ENCODE peak calls at places on chromosomes 4 and X, in eight cellular contexts. One of them, this sample, is unnamed.

GRCh38 chrX:48919947-48920712 is 1.3 kb upstream of the PIM2 start:
- DNase-seq in hepatocyte: no peak
- DNase-seq in fibroblast of mammary gland: no peak
- DNase-seq in GM03348: no peak
- DNase-seq in activated T-cell treated with anti-CD3 and anti-CD28 coated beads for 1 hour: no peak
- DNase-seq in Calu3: no peak
- DNase-seq in A549: no peak
- DNase-seq in CD4-positive, alpha-beta memory T cell: peak
- DNase-seq in this sample: no peak

GRCh38 chr4:152663203-152664066 is 16.4 kb downstream of the TMEM154 start:
- DNase-seq in hepatocyte: no peak
- DNase-seq in fibroblast of mammary gland: peak
- DNase-seq in GM03348: no peak
- DNase-seq in activated T-cell treated with anti-CD3 and anti-CD28 coated beads for 1 hour: no peak
- DNase-seq in Calu3: no peak
- DNase-seq in A549: no peak
- DNase-seq in CD4-positive, alpha-beta memory T cell: no peak
- DNase-seq in this sample: no peak

GRCh38 chr4:83552085-83552484 is 16.2 kb downstream of the GPAT3 start:
- DNase-seq in hepatocyte: no peak
- DNase-seq in fibroblast of mammary gland: peak
- DNase-seq in GM03348: peak
- DNase-seq in activated T-cell treated with anti-CD3 and anti-CD28 coated beads for 1 hour: no peak
- DNase-seq in Calu3: no peak
- DNase-seq in A549: peak
- DNase-seq in CD4-positive, alpha-beta memory T cell: no peak
- DNase-seq in this sample: no peak

GRCh38 chr4:52076731-52077130 is 25.6 kb downstream of the SPATA18 start:
- DNase-seq in hepatocyte: peak
- DNase-seq in fibroblast of mammary gland: no peak
- DNase-seq in GM03348: no peak
- DNase-seq in activated T-cell treated with anti-CD3 and anti-CD28 coated beads for 1 hour: no peak
- DNase-seq in Calu3: no peak
- DNase-seq in A549: no peak
- DNase-seq in CD4-positive, alpha-beta memory T cell: no peak
- DNase-seq in this sample: no peak

GRCh38 chrX:49999048-49999447 is 76.7 kb downstream of the CLCN5 start:
- DNase-seq in hepatocyte: no peak
- DNase-seq in fibroblast of mammary gland: peak
- DNase-seq in GM03348: peak
- DNase-seq in activated T-cell treated with anti-CD3 and anti-CD28 coated beads for 1 hour: no peak
- DNase-seq in Calu3: no peak
- DNase-seq in A549: no peak
- DNase-seq in CD4-positive, alpha-beta memory T cell: no peak
- DNase-seq in this sample: no peak

GRCh38 chr4:138710297-138710696 is 305.3 kb upstream of the NOCT start:
- DNase-seq in hepatocyte: no peak
- DNase-seq in fibroblast of mammary gland: no peak
- DNase-seq in GM03348: no peak
- DNase-seq in activated T-cell treated with anti-CD3 and anti-CD28 coated beads for 1 hour: no peak
- DNase-seq in Calu3: no peak
- DNase-seq in A549: no peak
- DNase-seq in CD4-positive, alpha-beta memory T cell: no peak
- DNase-seq in this sample: no peak

GRCh38 chrX:40243699-40244098 is 145.9 kb upstream of the BCOR start:
- DNase-seq in hepatocyte: no peak
- DNase-seq in fibroblast of mammary gland: no peak
- DNase-seq in GM03348: no peak
- DNase-seq in activated T-cell treated with anti-CD3 and anti-CD28 coated beads for 1 hour: no peak
- DNase-seq in Calu3: no peak
- DNase-seq in A549: no peak
- DNase-seq in CD4-positive, alpha-beta memory T cell: no peak
- DNase-seq in this sample: no peak

GRCh38 chr4:186934841-186935443 is 211.3 kb upstream of the FAT1 start:
- DNase-seq in hepatocyte: peak
- DNase-seq in fibroblast of mammary gland: no peak
- DNase-seq in GM03348: no peak
- DNase-seq in activated T-cell treated with anti-CD3 and anti-CD28 coated beads for 1 hour: no peak
- DNase-seq in Calu3: no peak
- DNase-seq in A549: no peak
- DNase-seq in CD4-positive, alpha-beta memory T cell: no peak
- DNase-seq in this sample: no peak

GRCh38 chr4:99378876-99379275 is 26.3 kb upstream of the ADH1C start:
- DNase-seq in hepatocyte: no peak
- DNase-seq in fibroblast of mammary gland: no peak
- DNase-seq in GM03348: no peak
- DNase-seq in activated T-cell treated with anti-CD3 and anti-CD28 coated beads for 1 hour: no peak
- DNase-seq in Calu3: no peak
- DNase-seq in A549: no peak
- DNase-seq in CD4-positive, alpha-beta memory T cell: no peak
- DNase-seq in this sample: no peak

GRCh38 chr4:48490012-48490679 is at the start of gene ZAR1:
- DNase-seq in hepatocyte: peak
- DNase-seq in fibroblast of mammary gland: no peak
- DNase-seq in GM03348: peak
- DNase-seq in activated T-cell treated with anti-CD3 and anti-CD28 coated beads for 1 hour: no peak
- DNase-seq in Calu3: peak
- DNase-seq in A549: no peak
- DNase-seq in CD4-positive, alpha-beta memory T cell: no peak
- DNase-seq in this sample: no peak

GRCh38 chr4:6342530-6343293 is 73.1 kb downstream of the WFS1 start:
- DNase-seq in hepatocyte: no peak
- DNase-seq in fibroblast of mammary gland: peak
- DNase-seq in GM03348: no peak
- DNase-seq in activated T-cell treated with anti-CD3 and anti-CD28 coated beads for 1 hour: no peak
- DNase-seq in Calu3: no peak
- DNase-seq in A549: peak
- DNase-seq in CD4-positive, alpha-beta memory T cell: no peak
- DNase-seq in this sample: no peak